ENCODE peak calls at places on chromosome 17, in five cellular contexts. Q is stimulated activated CD4-positive, alpha-beta T cell treated with anti-CD3 and anti-CD28 coated beads, TNF-alpha, amount 100 ng/mL, for 24 hours; H is epithelial cell of esophagus; C is DMS 273 treated with DMSO at 0.1 percent for 48 hours; G is AML-193. P is an unnamed sample.

GRCh38 chr17:61200349-61200735 is 199.3 kb upstream of the TBX2 start:
- DNase-seq in Q (no peak), H (no peak), C (no peak), G (no peak), P (no peak)

GRCh38 chr17:8287651-8288335 is 677 bp upstream of the RANGRF start:
- DNase-seq in Q (no peak), H (peak), C (no peak), G (no peak), P (no peak)

GRCh38 chr17:46770818-46771600 is 47.5 kb downstream of the WNT3 start:
- DNase-seq in Q (peak), H (peak), C (peak), G (peak), P (peak)

GRCh38 chr17:2713881-2714280 is 2.3 kb upstream of the CLUH start:
- DNase-seq in Q (no peak), H (no peak), C (no peak), G (no peak), P (no peak)

GRCh38 chr17:2084766-2085647 is 30.1 kb downstream of the HIC1 start:
- DNase-seq in Q (no peak), H (peak), C (no peak), G (no peak), P (no peak)

GRCh38 chr17:8728251-8728925 is 16.2 kb downstream of the CCDC42 start:
- DNase-seq in Q (no peak), H (no peak), C (no peak), G (no peak), P (no peak)

GRCh38 chr17:33292981-33293867 is at the start of gene ASIC2:
- DNase-seq in Q (no peak), H (peak), C (no peak), G (no peak), P (no peak)

GRCh38 chr17:72614476-72614870 is 478.0 kb downstream of the SLC39A11 start:
- DNase-seq in Q (no peak), H (peak), C (no peak), G (no peak), P (no peak)

GRCh38 chr17:12136646-12137045 is 116.0 kb downstream of the MAP2K4 start:
- DNase-seq in Q (no peak), H (no peak), C (no peak), G (no peak), P (no peak)

GRCh38 chr17:29048440-29049360 is 5.8 kb downstream of the PIPOX start:
- DNase-seq in Q (no peak), H (no peak), C (no peak), G (no peak), P (no peak)

GRCh38 chr17:79306688-79307323 is 232.2 kb downstream of the ENGASE start:
- DNase-seq in Q (no peak), H (no peak), C (peak), G (no peak), P (no peak)

GRCh38 chr17:67071595-67071994 is 27.2 kb downstream of the CACNG1 start:
- DNase-seq in Q (no peak), H (peak), C (no peak), G (no peak), P (no peak)

GRCh38 chr17:7408863-7409262 is 1.2 kb downstream of the NLGN2 start:
- DNase-seq in Q (no peak), H (no peak), C (no peak), G (no peak), P (no peak)

GRCh38 chr17:27818311-27819170 is 18.2 kb upstream of the NOS2 start:
- DNase-seq in Q (no peak), H (no peak), C (no peak), G (no peak), P (no peak)

GRCh38 chr17:38721802-38722201 is 8.3 kb upstream of the CISD3 start:
- DNase-seq in Q (no peak), H (no peak), C (no peak), G (no peak), P (no peak)

P was measured in KG1.